ENCODE peak calls at places on chromosomes 1 and 21, in ten cellular contexts. T is lower leg skin, Y is neural crest cell, U is cardiac fibroblast, F is uterus, H is AG04450, G is tibial nerve, B is heart left ventricle, Q is AG10803, V is fibroblast of mammary gland. O is an unnamed sample.

GRCh38 chr1:100400332-100400933 is 48.1 kb downstream of the CDC14A start:
- DNase-seq in H (no peak), U (peak), V (no peak), B (peak), G (no peak), F (no peak), Q (no peak), Y (peak), T (peak), O (no peak)

GRCh38 chr1:63662056-63662836 is 69.0 kb downstream of the PGM1 start:
- DNase-seq in Q (peak), U (peak), T (peak), G (no peak), F (no peak), V (peak), Y (no peak), H (no peak), B (no peak), O (no peak)

GRCh38 chr1:96536576-96536975 is 185.0 kb upstream of the PTBP2 start:
- DNase-seq in B (no peak), Q (no peak), V (peak), U (peak), T (no peak), H (no peak), F (no peak), Y (no peak), G (no peak), O (no peak)

GRCh38 chr1:16076003-16076870 is 2.8 kb upstream of the FAM131C start:
- DNase-seq in Y (no peak), B (peak), G (no peak), U (peak), F (peak), V (peak), T (no peak), H (peak), Q (peak), O (peak)

GRCh38 chr1:7536891-7537591 is 234.1 kb upstream of the VAMP3 start:
- DNase-seq in V (no peak), T (no peak), G (no peak), B (no peak), U (no peak), F (no peak), H (no peak), Q (no peak), Y (no peak), O (no peak)

GRCh38 chr1:201184734-201185453 is 5.7 kb upstream of the IGFN1 start:
- DNase-seq in V (peak), U (peak), B (peak), Q (peak), H (peak), Y (peak), T (no peak), F (peak), G (no peak), O (no peak)

GRCh38 chr1:222068937-222069336 is 327.0 kb upstream of the DUSP10 start:
- DNase-seq in Y (no peak), Q (no peak), V (peak), G (no peak), H (no peak), T (no peak), F (no peak), U (no peak), B (no peak), O (no peak)

GRCh38 chr1:44318097-44319088 is 36.7 kb downstream of the ERI3 start:
- DNase-seq in F (peak), Q (peak), B (peak), T (peak), Y (peak), G (no peak), V (peak), H (peak), U (peak), O (no peak)

GRCh38 chr1:68819190-68819829 is 322.4 kb upstream of the DEPDC1 start:
- DNase-seq in G (no peak), F (no peak), T (no peak), B (no peak), Q (peak), Y (no peak), V (peak), U (peak), H (no peak), O (no peak)

GRCh38 chr1:48228156-48228555 is 5.6 kb downstream of the SLC5A9 start:
- DNase-seq in G (no peak), U (no peak), F (no peak), B (no peak), T (no peak), V (no peak), Y (no peak), Q (no peak), H (no peak), O (no peak)

GRCh38 chr1:234862944-234863515 is 253.1 kb upstream of the IRF2BP2 start:
- DNase-seq in H (no peak), B (peak), Q (peak), T (peak), F (peak), V (peak), G (peak), Y (no peak), U (peak), O (no peak)

GRCh38 chr1:28088168-28088961 is at the start of gene EYA3:
- DNase-seq in V (peak), F (peak), G (peak), Q (peak), B (peak), H (peak), Y (peak), T (peak), U (peak), O (peak)

GRCh38 chr1:172588296-172589291 is 55.6 kb downstream of the SUCO start:
- DNase-seq in F (no peak), B (no peak), Q (peak), G (no peak), U (peak), T (no peak), H (peak), Y (no peak), V (peak), O (no peak)

GRCh38 chr1:20095564-20096434 is 23.5 kb downstream of the PLA2G2D start:
- DNase-seq in F (no peak), H (no peak), U (peak), Q (peak), V (peak), B (no peak), T (peak), G (no peak), Y (no peak), O (no peak)

GRCh38 chr1:199452627-199453026 is 574.9 kb upstream of the NR5A2 start:
- DNase-seq in F (no peak), Q (no peak), U (no peak), Y (no peak), G (no peak), B (no peak), H (no peak), T (no peak), V (no peak), O (no peak)
- TF ChIP-seq CTCF in F (no peak), Q (no peak), U (no peak), Y (no peak), G (no peak), B (no peak), H (no peak), T (no peak), V (no peak), O (no peak)

GRCh38 chr1:240005997-240006650 is 85.6 kb upstream of the FMN2 start:
- DNase-seq in G (no peak), T (no peak), B (no peak), Q (no peak), U (no peak), H (no peak), V (no peak), F (no peak), Y (no peak), O (no peak)
- TF ChIP-seq CTCF in G (no peak), T (no peak), B (no peak), Q (no peak), U (no peak), H (no peak), V (no peak), F (no peak), Y (no peak), O (no peak)

GRCh38 chr1:179369751-179370341 is 4.1 kb downstream of the AXDND1 start:
- DNase-seq in V (peak), F (no peak), T (peak), Q (peak), Y (peak), U (peak), H (peak), B (no peak), G (no peak), O (no peak)

GRCh38 chr1:179366093-179366800 is 476 bp downstream of the AXDND1 start:
- DNase-seq in V (peak), Q (peak), G (no peak), T (no peak), U (peak), H (no peak), B (no peak), F (no peak), Y (no peak), O (no peak)

GRCh38 chr1:179365342-179366092 is at the start of gene AXDND1:
- DNase-seq in F (peak), U (peak), G (peak), Y (peak), T (peak), V (peak), B (peak), Q (peak), H (peak), O (peak)
- TF ChIP-seq CTCF in F (no peak), U (no peak), G (no peak), Y (no peak), T (no peak), V (peak), B (no peak), Q (peak), H (peak), O (no peak)

GRCh38 chr1:87478231-87478630 is 149.6 kb downstream of the LMO4 start:
- DNase-seq in Q (peak), H (no peak), F (no peak), U (peak), G (peak), B (peak), V (peak), Y (no peak), T (no peak), O (no peak)
- TF ChIP-seq CTCF in Q (no peak), H (peak), F (no peak), U (no peak), G (no peak), B (no peak), V (peak), Y (peak), T (no peak), O (no peak)

DNA sequence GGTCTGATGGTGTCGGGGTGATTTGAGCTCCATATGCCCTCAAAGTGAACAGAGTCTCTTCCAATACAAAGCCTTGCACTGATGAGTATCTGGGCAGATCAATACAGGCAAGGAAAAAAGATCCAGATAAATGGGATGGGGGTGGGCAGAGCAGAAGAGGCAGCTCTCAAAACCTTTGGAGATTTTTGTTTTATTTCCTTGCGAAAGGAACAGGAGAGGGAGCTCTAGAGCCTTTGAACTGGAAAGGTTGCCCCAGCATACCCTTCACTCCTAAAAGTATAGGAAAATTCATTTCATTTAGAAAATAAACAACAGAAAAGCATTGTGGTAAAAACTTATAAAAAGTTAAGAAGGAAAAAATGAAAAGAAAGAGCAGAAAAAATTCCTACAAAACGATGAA is 31.4 kb upstream of the OLIG2 start:
- DNase-seq in U (peak), T (no peak), B (no peak), Y (no peak), G (no peak), F (no peak), V (peak), Q (peak), H (no peak), O (no peak)
- TF ChIP-seq CTCF in U (peak), T (no peak), B (no peak), Y (peak), G (no peak), F (no peak), V (peak), Q (peak), H (peak), O (no peak)

GRCh38 chr1:10428956-10429355 is 1.3 kb upstream of the CENPS start:
- DNase-seq in G (no peak), V (no peak), H (no peak), Q (no peak), F (no peak), Y (no peak), B (no peak), T (no peak), U (no peak), O (no peak)
- TF ChIP-seq CTCF in G (no peak), V (no peak), H (no peak), Q (no peak), F (no peak), Y (no peak), B (no peak), T (no peak), U (no peak), O (no peak)

GRCh38 chr1:42035205-42035829 is 116.6 kb upstream of the HIVEP3 start:
- DNase-seq in G (peak), F (peak), T (peak), Y (peak), V (peak), B (peak), Q (peak), H (no peak), U (peak), O (no peak)
- TF ChIP-seq CTCF in G (peak), F (peak), T (no peak), Y (peak), V (no peak), B (peak), Q (no peak), H (peak), U (no peak), O (no peak)

GRCh38 chr1:94636625-94637024 is 95.1 kb upstream of the F3 start:
- DNase-seq in F (no peak), B (no peak), U (peak), Y (no peak), G (no peak), H (no peak), T (peak), V (peak), Q (peak), O (no peak)

GRCh38 chr1:94633051-94633450 is 91.5 kb upstream of the F3 start:
- DNase-seq in F (no peak), H (no peak), T (no peak), Y (no peak), Q (peak), B (no peak), G (no peak), U (peak), V (peak), O (no peak)

GRCh38 chr1:94637096-94637495 is 95.5 kb upstream of the F3 start:
- DNase-seq in Y (no peak), G (no peak), U (no peak), H (no peak), B (no peak), T (no peak), F (no peak), V (no peak), Q (no peak), O (no peak)

GRCh38 chr1:94640125-94640524 is 98.6 kb upstream of the F3 start:
- DNase-seq in T (no peak), G (no peak), U (no peak), V (no peak), Q (no peak), H (no peak), Y (no peak), F (no peak), B (no peak), O (no peak)

DNA sequence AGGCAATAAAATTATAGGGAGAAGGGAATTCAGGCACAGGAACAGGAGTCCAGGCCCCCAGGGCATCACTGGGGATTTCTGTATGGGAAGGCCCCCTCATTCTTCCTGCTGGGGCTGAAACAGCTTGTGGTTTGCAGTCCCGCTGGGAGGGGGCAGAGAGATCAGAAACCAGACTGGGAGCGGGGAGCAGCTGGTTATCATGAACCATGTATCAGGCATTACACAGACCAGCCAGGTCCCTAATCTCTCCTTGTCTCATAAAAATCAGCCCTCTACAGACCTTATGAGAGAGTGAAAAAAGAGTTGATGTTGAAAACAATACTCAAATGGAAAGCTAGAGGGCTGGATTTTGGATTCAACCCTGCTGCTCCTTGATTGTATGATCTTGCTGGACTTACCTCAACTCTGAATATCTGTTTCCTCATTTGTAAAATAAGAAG is 93.4 kb upstream of the F3 start:
- DNase-seq in U (no peak), Q (no peak), G (no peak), H (no peak), F (no peak), V (peak), B (no peak), T (no peak), Y (no peak), O (no peak)
- TF ChIP-seq CTCF in U (peak), Q (no peak), G (no peak), H (peak), F (no peak), V (peak), B (no peak), T (no peak), Y (no peak), O (no peak)

GRCh38 chr1:196148367-196148970 is 459.8 kb downstream of the KCNT2 start:
- DNase-seq in U (peak), B (no peak), V (peak), Q (peak), T (no peak), G (no peak), F (no peak), H (peak), Y (no peak), O (no peak)
- TF ChIP-seq CTCF in U (peak), B (peak), V (peak), Q (peak), T (no peak), G (peak), F (peak), H (peak), Y (peak), O (no peak)

GRCh38 chr1:154546264-154547043 is 12.0 kb downstream of the UBE2Q1 start:
- DNase-seq in B (peak), F (no peak), V (peak), H (no peak), Q (peak), G (no peak), U (peak), Y (peak), T (no peak), O (no peak)
- TF ChIP-seq CTCF in B (peak), F (peak), V (peak), H (peak), Q (peak), G (peak), U (peak), Y (peak), T (no peak), O (peak)